ENCODE peak calls at places on chromosomes 5 and 9, in four cellular contexts. One of them, this sample, is unnamed.

GRCh38 chr5:65412842-65413241 is 68.9 kb downstream of the ADAMTS6 start:
- DNase-seq in foreskin fibroblast: no peak
- DNase-seq in tibial nerve: no peak
- DNase-seq in AG04449: no peak
- DNase-seq in this sample: no peak

GRCh38 chr5:31285025-31285424 is 91.5 kb downstream of the CDH6 start:
- DNase-seq in foreskin fibroblast: no peak
- DNase-seq in tibial nerve: no peak
- DNase-seq in AG04449: no peak
- DNase-seq in this sample: no peak

GRCh38 chr9:129550199-129550839 is 70.6 kb downstream of the C9orf50 start:
- DNase-seq in foreskin fibroblast: peak; percentile 87
- DNase-seq in tibial nerve: peak; percentile 67
- DNase-seq in AG04449: no peak
- DNase-seq in this sample: peak; percentile 41

GRCh38 chr5:112077180-112077579 is 320.2 kb upstream of the NREP start:
- DNase-seq in foreskin fibroblast: peak; percentile 14
- DNase-seq in tibial nerve: no peak
- DNase-seq in AG04449: peak; percentile 4
- DNase-seq in this sample: peak; percentile 3

GRCh38 chr5:1545126-1545797 is 21.5 kb upstream of the LPCAT1 start:
- DNase-seq in foreskin fibroblast: no peak
- DNase-seq in tibial nerve: no peak
- DNase-seq in AG04449: no peak
- DNase-seq in this sample: no peak

GRCh38 chr5:43019615-43020293 is 20.4 kb downstream of the ANXA2R start:
- DNase-seq in foreskin fibroblast: peak; percentile 85
- DNase-seq in tibial nerve: no peak
- DNase-seq in AG04449: no peak
- DNase-seq in this sample: no peak

GRCh38 chr9:75150512-75150911 is 62.2 kb downstream of the OSTF1 start:
- DNase-seq in foreskin fibroblast: no peak
- DNase-seq in tibial nerve: no peak
- DNase-seq in AG04449: no peak
- DNase-seq in this sample: no peak

GRCh38 chr9:119968837-119969707 is 599.8 kb upstream of the BRINP1 start:
- DNase-seq in foreskin fibroblast: peak; percentile 80
- DNase-seq in tibial nerve: peak; percentile 50
- DNase-seq in AG04449: peak; percentile 28
- DNase-seq in this sample: peak; percentile 14

GRCh38 chr5:139667730-139668063 is 19.5 kb downstream of the CXXC5 start:
- DNase-seq in foreskin fibroblast: peak; percentile 76
- DNase-seq in tibial nerve: no peak
- DNase-seq in AG04449: no peak
- DNase-seq in this sample: no peak

GRCh38 chr5:9898319-9898718 is 268.2 kb upstream of the TAS2R1 start:
- DNase-seq in foreskin fibroblast: peak; percentile 76
- DNase-seq in tibial nerve: no peak
- DNase-seq in AG04449: no peak
- DNase-seq in this sample: peak; percentile 13

GRCh38 chr9:90988318-90988717 is 186.7 kb downstream of the SYK start:
- DNase-seq in foreskin fibroblast: peak; percentile 51
- DNase-seq in tibial nerve: no peak
- DNase-seq in AG04449: no peak
- DNase-seq in this sample: no peak

GRCh38 chr9:77945798-77946197 is 85.8 kb downstream of the GNAQ start:
- DNase-seq in foreskin fibroblast: no peak
- DNase-seq in tibial nerve: no peak
- DNase-seq in AG04449: peak; percentile 50
- DNase-seq in this sample: no peak

GRCh38 chr9:113998529-113999255 is 79.4 kb downstream of the AMBP start:
- DNase-seq in foreskin fibroblast: peak; percentile 31
- DNase-seq in tibial nerve: no peak
- DNase-seq in AG04449: no peak
- DNase-seq in this sample: no peak

GRCh38 chr5:178281321-178281720 is 48.7 kb upstream of the PHYKPL start:
- DNase-seq in foreskin fibroblast: no peak
- DNase-seq in tibial nerve: no peak
- DNase-seq in AG04449: no peak
- DNase-seq in this sample: no peak

GRCh38 chr5:67530609-67531255 is 334.1 kb upstream of the CD180 start:
- DNase-seq in foreskin fibroblast: no peak
- DNase-seq in tibial nerve: no peak
- DNase-seq in AG04449: no peak
- DNase-seq in this sample: peak; percentile 20

GRCh38 chr9:78103971-78104433 is 72.4 kb upstream of the GNAQ start:
- DNase-seq in foreskin fibroblast: no peak
- DNase-seq in tibial nerve: no peak
- DNase-seq in AG04449: no peak
- DNase-seq in this sample: no peak

GRCh38 chr5:41871866-41872265 is 1.6 kb upstream of the OXCT1 start:
- DNase-seq in foreskin fibroblast: peak; percentile 75
- DNase-seq in tibial nerve: no peak
- DNase-seq in AG04449: peak; percentile 41
- DNase-seq in this sample: peak; percentile 30

GRCh38 chr9:20693068-20693467 is 9.0 kb downstream of the FOCAD start:
- DNase-seq in foreskin fibroblast: peak; percentile 60
- DNase-seq in tibial nerve: no peak
- DNase-seq in AG04449: no peak
- DNase-seq in this sample: no peak

GRCh38 chr9:130541533-130541932 is 37.8 kb upstream of the FUBP3 start:
- DNase-seq in foreskin fibroblast: no peak
- DNase-seq in tibial nerve: no peak
- DNase-seq in AG04449: no peak
- DNase-seq in this sample: no peak

GRCh38 chr5:5063533-5063953 is 76.6 kb upstream of the ADAMTS16 start:
- DNase-seq in foreskin fibroblast: no peak
- DNase-seq in tibial nerve: no peak
- DNase-seq in AG04449: no peak
- DNase-seq in this sample: no peak

GRCh38 chr9:84478996-84479395 is 138.4 kb upstream of the SLC28A3 start:
- DNase-seq in foreskin fibroblast: no peak
- DNase-seq in tibial nerve: no peak
- DNase-seq in AG04449: no peak
- DNase-seq in this sample: no peak

GRCh38 chr9:29873579-29873978 is 2300.3 kb upstream of the C9orf72 start:
- DNase-seq in foreskin fibroblast: no peak
- DNase-seq in tibial nerve: no peak
- DNase-seq in AG04449: no peak
- DNase-seq in this sample: no peak

GRCh38 chr5:38515648-38516047 is 40.8 kb downstream of the LIFR start:
- DNase-seq in foreskin fibroblast: peak; percentile 41
- DNase-seq in tibial nerve: no peak
- DNase-seq in AG04449: no peak
- DNase-seq in this sample: no peak

GRCh38 chr5:110751902-110752762 is 13.3 kb downstream of the SLC25A46 start:
- DNase-seq in foreskin fibroblast: peak; percentile 58
- DNase-seq in tibial nerve: no peak
- DNase-seq in AG04449: no peak
- DNase-seq in this sample: no peak

GRCh38 chr5:102834438-102834964 is 79.4 kb downstream of the PAM start:
- DNase-seq in foreskin fibroblast: no peak
- DNase-seq in tibial nerve: no peak
- DNase-seq in AG04449: no peak
- DNase-seq in this sample: no peak

GRCh38 chr9:3858961-3859360 is 333.2 kb upstream of the RFX3 start:
- DNase-seq in foreskin fibroblast: peak; percentile 56
- DNase-seq in tibial nerve: no peak
- DNase-seq in AG04449: no peak
- DNase-seq in this sample: no peak

GRCh38 chr9:79237861-79238260 is 333.9 kb upstream of the TLE4 start:
- DNase-seq in foreskin fibroblast: no peak
- DNase-seq in tibial nerve: no peak
- DNase-seq in AG04449: no peak
- DNase-seq in this sample: no peak

GRCh38 chr9:35350212-35350611 is 139.7 kb upstream of the RUSC2 start:
- DNase-seq in foreskin fibroblast: no peak
- DNase-seq in tibial nerve: no peak
- DNase-seq in AG04449: no peak
- DNase-seq in this sample: no peak

GRCh38 chr5:158287643-158288228 is 428.8 kb upstream of the CLINT1 start:
- DNase-seq in foreskin fibroblast: peak; percentile 85
- DNase-seq in tibial nerve: no peak
- DNase-seq in AG04449: peak; percentile 7
- DNase-seq in this sample: peak; percentile 92

GRCh38 chr5:77867194-77867691 is 91.1 kb upstream of the TBCA start:
- DNase-seq in foreskin fibroblast: peak; percentile 47
- DNase-seq in tibial nerve: no peak
- DNase-seq in AG04449: no peak
- DNase-seq in this sample: no peak

GRCh38 chr5:176632777-176633176 is 2.3 kb downstream of the EIF4E1B start:
- DNase-seq in foreskin fibroblast: no peak
- DNase-seq in tibial nerve: no peak
- DNase-seq in AG04449: no peak
- DNase-seq in this sample: no peak

GRCh38 chr5:129097498-129098296 is 3.1 kb downstream of the ISOC1 start:
- DNase-seq in foreskin fibroblast: no peak
- DNase-seq in tibial nerve: no peak
- DNase-seq in AG04449: no peak
- DNase-seq in this sample: no peak

GRCh38 chr5:179678238-179679013 is 2.4 kb downstream of the CBY3 start:
- DNase-seq in foreskin fibroblast: peak; percentile 99
- DNase-seq in tibial nerve: peak; percentile 88
- DNase-seq in AG04449: peak; percentile 49
- DNase-seq in this sample: peak; percentile 78

GRCh38 chr5:38540348-38540747 is 16.1 kb downstream of the LIFR start:
- DNase-seq in foreskin fibroblast: no peak
- DNase-seq in tibial nerve: no peak
- DNase-seq in AG04449: no peak
- DNase-seq in this sample: no peak

GRCh38 chr5:150516011-150516410 is 8.1 kb downstream of the NDST1 start:
- DNase-seq in foreskin fibroblast: peak; percentile 64
- DNase-seq in tibial nerve: no peak
- DNase-seq in AG04449: no peak
- DNase-seq in this sample: no peak

GRCh38 chr5:150512368-150512747 is 4.4 kb downstream of the NDST1 start:
- DNase-seq in foreskin fibroblast: peak; percentile 40
- DNase-seq in tibial nerve: no peak
- DNase-seq in AG04449: no peak
- DNase-seq in this sample: no peak

GRCh38 chr5:150515446-150515845 is 7.5 kb downstream of the NDST1 start:
- DNase-seq in foreskin fibroblast: peak; percentile 84
- DNase-seq in tibial nerve: no peak
- DNase-seq in AG04449: no peak
- DNase-seq in this sample: peak; percentile 76

GRCh38 chr5:150513375-150514309 is 5.7 kb downstream of the NDST1 start:
- DNase-seq in foreskin fibroblast: no peak
- DNase-seq in tibial nerve: no peak
- DNase-seq in AG04449: no peak
- DNase-seq in this sample: no peak

DNA sequence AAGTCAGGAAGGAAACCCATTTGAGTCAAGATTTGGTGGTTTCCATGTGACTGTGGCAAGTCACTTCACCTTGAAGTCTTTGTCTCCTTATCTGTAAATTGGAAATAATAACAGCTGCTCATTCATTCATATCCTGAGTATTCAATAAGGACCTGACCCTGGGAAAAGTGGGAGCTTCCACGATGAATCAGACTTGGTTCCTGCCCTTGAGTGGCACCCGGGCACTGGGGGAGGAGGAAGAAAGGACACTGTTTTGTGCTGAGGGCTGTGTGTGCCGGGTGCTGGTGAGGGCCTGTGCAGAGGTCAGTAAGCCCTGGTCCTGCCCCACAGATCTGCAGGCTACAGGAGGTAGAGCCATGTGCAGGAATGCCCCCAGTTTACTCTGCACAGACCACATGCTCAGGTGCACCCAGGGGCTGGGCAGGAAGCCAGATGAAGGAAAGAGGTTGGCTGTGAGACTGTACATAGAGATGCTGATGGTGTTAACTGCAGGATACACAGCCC is 6.8 kb downstream of the NDST1 start:
- DNase-seq in foreskin fibroblast: peak; percentile 74
- DNase-seq in tibial nerve: no peak
- DNase-seq in AG04449: no peak
- DNase-seq in this sample: no peak
- H3K4me3 ChIP-seq in foreskin fibroblast: no peak overlapping the region
- H3K4me3 ChIP-seq in tibial nerve: no peak overlapping the region
- H3K4me3 ChIP-seq in AG04449: no peak overlapping the region
- H3K4me3 ChIP-seq in this sample: no peak overlapping the region

GRCh38 chr9:76643399-76644117 is 120.7 kb upstream of the PCA3 start:
- DNase-seq in foreskin fibroblast: no peak
- DNase-seq in tibial nerve: no peak
- DNase-seq in AG04449: no peak
- DNase-seq in this sample: no peak
- H3K4me3 ChIP-seq in foreskin fibroblast: no peak overlapping the region
- H3K4me3 ChIP-seq in tibial nerve: no peak overlapping the region
- H3K4me3 ChIP-seq in AG04449: no peak overlapping the region
- H3K4me3 ChIP-seq in this sample: no peak overlapping the region

GRCh38 chr5:16963821-16964220 is 27.7 kb upstream of the MYO10 start:
- DNase-seq in foreskin fibroblast: no peak
- DNase-seq in tibial nerve: no peak
- DNase-seq in AG04449: no peak
- DNase-seq in this sample: no peak
- H3K4me3 ChIP-seq in foreskin fibroblast: no peak overlapping the region
- H3K4me3 ChIP-seq in tibial nerve: no peak overlapping the region
- H3K4me3 ChIP-seq in AG04449: no peak overlapping the region
- H3K4me3 ChIP-seq in this sample: no peak overlapping the region

GRCh38 chr5:79703381-79703645 is 13.7 kb downstream of the CMYA5 start:
- DNase-seq in foreskin fibroblast: no peak
- DNase-seq in tibial nerve: no peak
- DNase-seq in AG04449: no peak
- DNase-seq in this sample: no peak

GRCh38 chr5:79702606-79703380 is 13.2 kb downstream of the CMYA5 start:
- DNase-seq in foreskin fibroblast: peak; percentile 68
- DNase-seq in tibial nerve: no peak
- DNase-seq in AG04449: no peak
- DNase-seq in this sample: peak; percentile 31

GRCh38 chr5:79707535-79707934 is 17.9 kb downstream of the CMYA5 start:
- DNase-seq in foreskin fibroblast: no peak
- DNase-seq in tibial nerve: no peak
- DNase-seq in AG04449: no peak
- DNase-seq in this sample: no peak

GRCh38 chr5:79704553-79704952 is 14.9 kb downstream of the CMYA5 start:
- DNase-seq in foreskin fibroblast: no peak
- DNase-seq in tibial nerve: no peak
- DNase-seq in AG04449: no peak
- DNase-seq in this sample: no peak

DNA sequence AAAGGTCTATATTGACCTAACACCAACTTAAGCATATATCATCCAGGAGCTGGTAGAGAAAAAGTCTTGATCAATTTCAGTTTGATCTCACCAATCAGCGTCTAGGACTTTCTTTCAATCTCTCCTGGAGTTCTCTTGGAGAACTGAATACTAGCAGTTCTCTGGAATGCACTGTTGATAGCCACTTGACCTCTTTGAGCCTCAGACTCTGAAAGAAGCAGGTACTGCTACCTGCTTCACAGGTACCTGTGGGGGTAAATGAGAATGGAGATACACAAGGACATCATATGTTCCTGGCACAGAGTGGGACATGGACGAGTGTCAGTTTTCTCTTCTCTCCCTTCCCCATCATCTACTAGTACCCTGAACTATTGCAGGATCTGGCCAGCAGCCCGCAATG is 16.0 kb downstream of the CMYA5 start:
- DNase-seq in foreskin fibroblast: no peak
- DNase-seq in tibial nerve: no peak
- DNase-seq in AG04449: no peak
- DNase-seq in this sample: no peak
- H3K4me3 ChIP-seq in foreskin fibroblast: no peak overlapping the region
- H3K4me3 ChIP-seq in tibial nerve: no peak overlapping the region
- H3K4me3 ChIP-seq in AG04449: no peak overlapping the region
- H3K4me3 ChIP-seq in this sample: no peak overlapping the region

This sample was measured in skeletal muscle cell.